ENCODE peak calls at places on chromosome 4, in four cellular contexts. One of them, this sample, is unnamed.
A peak's percentile ranks its signal among the peaks of the same experiment; 100 is the strongest.

GRCh38 chr4:132809298-132810032 is 339.6 kb upstream of the PCDH10 start:
- DNase-seq in pancreas: no peak
- DNase-seq in AG04449: no peak
- DNase-seq in astrocyte of the cerebellum: no peak
- DNase-seq in this sample: no peak

GRCh38 chr4:67680568-67681222 is 20.3 kb downstream of the UBA6 start:
- DNase-seq in pancreas: no peak
- DNase-seq in AG04449: no peak
- DNase-seq in astrocyte of the cerebellum: no peak
- DNase-seq in this sample: no peak

GRCh38 chr4:114257516-114257915 is 278.1 kb upstream of the ARSJ start:
- DNase-seq in pancreas: no peak
- DNase-seq in AG04449: peak; percentile 49
- DNase-seq in astrocyte of the cerebellum: no peak
- DNase-seq in this sample: peak; percentile 8

GRCh38 chr4:48079972-48080391 is 54.1 kb downstream of the TXK start:
- DNase-seq in pancreas: no peak
- DNase-seq in AG04449: no peak
- DNase-seq in astrocyte of the cerebellum: no peak
- DNase-seq in this sample: no peak

GRCh38 chr4:75030028-75030427 is 97.1 kb downstream of the PARM1 start:
- DNase-seq in pancreas: no peak
- DNase-seq in AG04449: no peak
- DNase-seq in astrocyte of the cerebellum: no peak
- DNase-seq in this sample: no peak

GRCh38 chr4:85573270-85573669 is 98.3 kb downstream of the ARHGAP24 start:
- DNase-seq in pancreas: no peak
- DNase-seq in AG04449: no peak
- DNase-seq in astrocyte of the cerebellum: no peak
- DNase-seq in this sample: no peak

GRCh38 chr4:121164291-121164690 is at the start of gene TNIP3:
- DNase-seq in pancreas: no peak
- DNase-seq in AG04449: no peak
- DNase-seq in astrocyte of the cerebellum: peak; percentile 16
- DNase-seq in this sample: no peak

GRCh38 chr4:90174622-90175023 is 47.4 kb downstream of the CCSER1 start:
- DNase-seq in pancreas: no peak
- DNase-seq in AG04449: no peak
- DNase-seq in astrocyte of the cerebellum: no peak
- DNase-seq in this sample: no peak

GRCh38 chr4:8582436-8582835 is 2.2 kb downstream of the GPR78 start:
- DNase-seq in pancreas: no peak
- DNase-seq in AG04449: no peak
- DNase-seq in astrocyte of the cerebellum: no peak
- DNase-seq in this sample: no peak

GRCh38 chr4:73891739-73892405 is 22.7 kb downstream of the CXCL1 start:
- DNase-seq in pancreas: no peak
- DNase-seq in AG04449: peak; percentile 85
- DNase-seq in astrocyte of the cerebellum: peak; percentile 76
- DNase-seq in this sample: peak; percentile 89

GRCh38 chr4:6355052-6355451 is 85.4 kb downstream of the WFS1 start:
- DNase-seq in pancreas: no peak
- DNase-seq in AG04449: no peak
- DNase-seq in astrocyte of the cerebellum: no peak
- DNase-seq in this sample: no peak

GRCh38 chr4:119743644-119744043 is 115.0 kb upstream of the PDE5A start:
- DNase-seq in pancreas: no peak
- DNase-seq in AG04449: no peak
- DNase-seq in astrocyte of the cerebellum: no peak
- DNase-seq in this sample: no peak

GRCh38 chr4:38950159-38950558 is 82.0 kb downstream of the TMEM156 start:
- DNase-seq in pancreas: no peak
- DNase-seq in AG04449: no peak
- DNase-seq in astrocyte of the cerebellum: no peak
- DNase-seq in this sample: no peak

GRCh38 chr4:187071896-187072295 is 348.2 kb upstream of the FAT1 start:
- DNase-seq in pancreas: no peak
- DNase-seq in AG04449: no peak
- DNase-seq in astrocyte of the cerebellum: no peak
- DNase-seq in this sample: no peak

GRCh38 chr4:42568610-42569207 is 88.2 kb downstream of the ATP8A1 start:
- DNase-seq in pancreas: no peak
- DNase-seq in AG04449: peak; percentile 12
- DNase-seq in astrocyte of the cerebellum: peak; percentile 60
- DNase-seq in this sample: peak; percentile 10

GRCh38 chr4:119667802-119668201 is 39.2 kb upstream of the PDE5A start:
- DNase-seq in pancreas: no peak
- DNase-seq in AG04449: no peak
- DNase-seq in astrocyte of the cerebellum: no peak
- DNase-seq in this sample: no peak

GRCh38 chr4:40800064-40800463 is 50.3 kb downstream of the NSUN7 start:
- DNase-seq in pancreas: no peak
- DNase-seq in AG04449: no peak
- DNase-seq in astrocyte of the cerebellum: no peak
- DNase-seq in this sample: no peak

GRCh38 chr4:141348589-141348988 is 127.9 kb downstream of the ZNF330 start:
- DNase-seq in pancreas: no peak
- DNase-seq in AG04449: no peak
- DNase-seq in astrocyte of the cerebellum: no peak
- DNase-seq in this sample: no peak

GRCh38 chr4:23161787-23162186 is 469.1 kb downstream of the GBA3 start:
- DNase-seq in pancreas: no peak
- DNase-seq in AG04449: no peak
- DNase-seq in astrocyte of the cerebellum: no peak
- DNase-seq in this sample: no peak

GRCh38 chr4:110163327-110164070 is 34.9 kb downstream of the ELOVL6 start:
- DNase-seq in pancreas: no peak
- DNase-seq in AG04449: peak; percentile 76
- DNase-seq in astrocyte of the cerebellum: peak; percentile 34
- DNase-seq in this sample: peak; percentile 80

GRCh38 chr4:62560858-62561257 is 1360.7 kb downstream of the ADGRL3 start:
- DNase-seq in pancreas: no peak
- DNase-seq in AG04449: no peak
- DNase-seq in astrocyte of the cerebellum: no peak
- DNase-seq in this sample: no peak

GRCh38 chr4:24857996-24858395 is 54.8 kb downstream of the CCDC149 start:
- DNase-seq in pancreas: no peak
- DNase-seq in AG04449: peak; percentile 63
- DNase-seq in astrocyte of the cerebellum: peak; percentile 62
- DNase-seq in this sample: peak; percentile 46

GRCh38 chr4:28886934-28887333 is 1833.2 kb upstream of the PCDH7 start:
- DNase-seq in pancreas: no peak
- DNase-seq in AG04449: no peak
- DNase-seq in astrocyte of the cerebellum: no peak
- DNase-seq in this sample: peak; percentile 13

GRCh38 chr4:184344435-184344834 is 126.8 kb upstream of the ENPP6 start:
- DNase-seq in pancreas: no peak
- DNase-seq in AG04449: no peak
- DNase-seq in astrocyte of the cerebellum: no peak
- DNase-seq in this sample: no peak

GRCh38 chr4:57083107-57083506 is 27.1 kb downstream of the IGFBP7 start:
- DNase-seq in pancreas: no peak
- DNase-seq in AG04449: no peak
- DNase-seq in astrocyte of the cerebellum: no peak
- DNase-seq in this sample: no peak

GRCh38 chr4:185950891-185951290 is 118.1 kb upstream of the TLR3 start:
- DNase-seq in pancreas: no peak
- DNase-seq in AG04449: no peak
- DNase-seq in astrocyte of the cerebellum: peak; percentile 22
- DNase-seq in this sample: no peak

GRCh38 chr4:6270691-6271121 is 1.1 kb downstream of the WFS1 start:
- DNase-seq in pancreas: peak; percentile 50
- DNase-seq in AG04449: no peak
- DNase-seq in astrocyte of the cerebellum: no peak
- DNase-seq in this sample: no peak

GRCh38 chr4:16157609-16158503 is 68.4 kb downstream of the TAPT1 start:
- DNase-seq in pancreas: no peak
- DNase-seq in AG04449: no peak
- DNase-seq in astrocyte of the cerebellum: no peak
- DNase-seq in this sample: no peak

GRCh38 chr4:173821851-173822250 is 291.8 kb upstream of the HAND2 start:
- DNase-seq in pancreas: no peak
- DNase-seq in AG04449: peak; percentile 31
- DNase-seq in astrocyte of the cerebellum: no peak
- DNase-seq in this sample: peak; percentile 33

GRCh38 chr4:7331682-7332000 is 103.1 kb downstream of the PSAPL1 start:
- DNase-seq in pancreas: no peak
- DNase-seq in AG04449: no peak
- DNase-seq in astrocyte of the cerebellum: no peak
- DNase-seq in this sample: no peak

GRCh38 chr4:6525474-6525873 is 49.5 kb upstream of the MAN2B2 start:
- DNase-seq in pancreas: no peak
- DNase-seq in AG04449: no peak
- DNase-seq in astrocyte of the cerebellum: no peak
- DNase-seq in this sample: no peak

GRCh38 chr4:73730292-73730691 is 10.1 kb upstream of the CXCL8 start:
- DNase-seq in pancreas: no peak
- DNase-seq in AG04449: no peak
- DNase-seq in astrocyte of the cerebellum: no peak
- DNase-seq in this sample: no peak

GRCh38 chr4:8108991-8109390 is 49.6 kb downstream of the ABLIM2 start:
- DNase-seq in pancreas: peak; percentile 47
- DNase-seq in AG04449: no peak
- DNase-seq in astrocyte of the cerebellum: no peak
- DNase-seq in this sample: no peak

GRCh38 chr4:16165931-16166330 is 60.3 kb downstream of the TAPT1 start:
- DNase-seq in pancreas: no peak
- DNase-seq in AG04449: no peak
- DNase-seq in astrocyte of the cerebellum: no peak
- DNase-seq in this sample: no peak

DNA sequence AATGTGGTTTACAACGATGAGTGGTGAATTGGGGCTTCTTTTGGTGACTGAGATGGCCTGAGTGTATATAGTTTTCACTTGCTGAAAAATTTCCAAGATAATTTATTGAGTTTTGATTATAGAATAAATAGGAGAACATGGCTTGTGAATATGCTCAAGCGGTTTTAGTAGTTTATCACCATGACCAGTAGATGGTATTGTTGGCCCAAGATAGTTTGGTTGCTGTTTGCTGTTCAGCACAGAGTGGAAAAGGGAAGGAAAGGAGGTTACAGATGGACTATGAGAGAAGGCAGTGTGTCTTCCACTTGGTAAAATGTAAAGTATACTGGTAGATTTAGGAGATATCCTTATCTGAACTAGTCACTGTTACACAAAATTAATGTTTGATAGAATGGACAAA is 55.8 kb upstream of the POU4F2 start:
- DNase-seq in pancreas: no peak
- DNase-seq in AG04449: no peak
- DNase-seq in astrocyte of the cerebellum: no peak
- DNase-seq in this sample: no peak
- TF ChIP-seq CTCF in pancreas: no peak
- TF ChIP-seq CTCF in AG04449: no peak
- TF ChIP-seq CTCF in astrocyte of the cerebellum: no peak
- TF ChIP-seq CTCF in this sample: no peak

GRCh38 chr4:680931-681645 is 6.7 kb downstream of the MYL5 start:
- DNase-seq in pancreas: peak; percentile 65
- DNase-seq in AG04449: no peak
- DNase-seq in astrocyte of the cerebellum: no peak
- DNase-seq in this sample: no peak
- H3K4me3 ChIP-seq in pancreas: peak overlapping the region; percentile 34
- H3K4me3 ChIP-seq in AG04449: peak overlapping the region; percentile 65
- H3K4me3 ChIP-seq in astrocyte of the cerebellum: peak overlapping the region; percentile 38
- H3K4me3 ChIP-seq in this sample: peak overlapping the region; percentile 40

DNA sequence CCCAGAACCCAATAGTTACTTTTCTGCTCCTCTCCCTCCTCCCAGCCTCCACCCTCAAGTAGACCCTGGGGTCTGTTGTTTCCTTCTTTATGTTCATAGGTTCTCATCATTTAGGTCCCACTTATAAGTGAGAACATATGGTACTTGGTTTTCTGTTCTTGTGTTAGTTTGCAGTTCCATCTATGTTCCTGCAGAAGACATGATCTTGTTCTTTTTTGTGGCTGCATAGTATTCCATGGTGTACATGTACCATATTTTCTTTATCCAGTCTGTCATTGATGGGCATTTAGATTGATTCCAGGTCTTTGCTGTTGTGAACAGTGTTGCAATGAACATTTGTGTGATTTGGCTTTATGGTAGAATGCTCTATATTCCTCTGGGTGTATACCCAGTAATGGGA is 47.8 kb upstream of the LEF1 start:
- DNase-seq in pancreas: no peak
- DNase-seq in AG04449: no peak
- DNase-seq in astrocyte of the cerebellum: no peak
- DNase-seq in this sample: no peak
- TF ChIP-seq CTCF in pancreas: no peak
- TF ChIP-seq CTCF in AG04449: no peak
- TF ChIP-seq CTCF in astrocyte of the cerebellum: no peak
- TF ChIP-seq CTCF in this sample: no peak

GRCh38 chr4:76654796-76655195 is 219.8 kb downstream of the SHROOM3 start:
- DNase-seq in pancreas: no peak
- DNase-seq in AG04449: no peak
- DNase-seq in astrocyte of the cerebellum: no peak
- DNase-seq in this sample: no peak
- H3K4me3 ChIP-seq in pancreas: no peak overlapping the region
- H3K4me3 ChIP-seq in AG04449: no peak overlapping the region
- H3K4me3 ChIP-seq in astrocyte of the cerebellum: no peak overlapping the region
- H3K4me3 ChIP-seq in this sample: no peak overlapping the region

GRCh38 chr4:98929341-98930267 is 671 bp upstream of the EIF4E start:
- DNase-seq in pancreas: peak; percentile 63
- DNase-seq in AG04449: peak; percentile 85
- DNase-seq in astrocyte of the cerebellum: peak; percentile 49
- DNase-seq in this sample: peak; percentile 90
- TF ChIP-seq CTCF in pancreas: no peak
- TF ChIP-seq CTCF in AG04449: no peak
- TF ChIP-seq CTCF in astrocyte of the cerebellum: no peak
- TF ChIP-seq CTCF in this sample: no peak

GRCh38 chr4:83040269-83040668 is 5.3 kb downstream of the COPS4 start:
- DNase-seq in pancreas: no peak
- DNase-seq in AG04449: no peak
- DNase-seq in astrocyte of the cerebellum: no peak
- DNase-seq in this sample: no peak
- H3K4me3 ChIP-seq in pancreas: no peak overlapping the region
- H3K4me3 ChIP-seq in AG04449: no peak overlapping the region
- H3K4me3 ChIP-seq in astrocyte of the cerebellum: no peak overlapping the region
- H3K4me3 ChIP-seq in this sample: no peak overlapping the region

GRCh38 chr4:164536829-164537228 is 217.1 kb upstream of the SMIM31 start:
- DNase-seq in pancreas: no peak
- DNase-seq in AG04449: no peak
- DNase-seq in astrocyte of the cerebellum: peak; percentile 77
- DNase-seq in this sample: peak; percentile 52
- TF ChIP-seq CTCF in pancreas: no peak
- TF ChIP-seq CTCF in AG04449: no peak
- TF ChIP-seq CTCF in astrocyte of the cerebellum: no peak
- TF ChIP-seq CTCF in this sample: no peak

GRCh38 chr4:140234697-140235060 is 80.7 kb upstream of the MAML3 start:
- DNase-seq in pancreas: no peak
- DNase-seq in AG04449: no peak
- DNase-seq in astrocyte of the cerebellum: no peak
- DNase-seq in this sample: no peak
- H3K4me3 ChIP-seq in pancreas: no peak overlapping the region
- H3K4me3 ChIP-seq in AG04449: no peak overlapping the region
- H3K4me3 ChIP-seq in astrocyte of the cerebellum: no peak overlapping the region
- H3K4me3 ChIP-seq in this sample: no peak overlapping the region

GRCh38 chr4:176945314-176945713 is 152.6 kb upstream of the VEGFC start:
- DNase-seq in pancreas: no peak
- DNase-seq in AG04449: no peak
- DNase-seq in astrocyte of the cerebellum: no peak
- DNase-seq in this sample: no peak
- TF ChIP-seq CTCF in pancreas: no peak
- TF ChIP-seq CTCF in AG04449: no peak
- TF ChIP-seq CTCF in astrocyte of the cerebellum: no peak
- TF ChIP-seq CTCF in this sample: no peak